ENCODE peak calls at places on chromosomes 3 and 15, in nine cellular contexts. D is NCI-H187 treated with DMSO at 0.1 percent for 48 hours; U is sciatic nerve; S is stimulated activated CD4-positive, alpha-beta T cell treated with anti-CD3 and anti-CD28 coated beads, TNF-alpha, amount 100 ng/mL, for 4 hours; O is left colon; L is AG04450; Q is T-helper 1 cell; N is EL; Z is ELR. E is an unnamed sample.

GRCh38 chr3:49519916-49520385 is 34.3 kb upstream of the BSN start:
- DNase-seq in D (no peak), U (no peak), S (no peak), O (no peak), L (no peak), Q (no peak), N (no peak), Z (no peak), E (no peak)

GRCh38 chr3:50327129-50327528 is 894 bp downstream of the TUSC2 start:
- DNase-seq in D (no peak), U (no peak), S (no peak), O (no peak), L (no peak), Q (no peak), N (no peak), Z (no peak), E (no peak)

GRCh38 chr3:23183731-23184130 is 19.4 kb upstream of the UBE2E2 start:
- DNase-seq in D (no peak), U (no peak), S (no peak), O (peak), L (no peak), Q (no peak), N (peak), Z (peak), E (no peak)

GRCh38 chr15:37111427-37111717 is 11.0 kb upstream of the MEIS2 start:
- DNase-seq in D (no peak), U (no peak), S (no peak), O (no peak), L (no peak), Q (no peak), N (no peak), Z (no peak), E (no peak)

GRCh38 chr3:147301781-147302180 is 104.6 kb downstream of the ZIC4 start:
- DNase-seq in D (no peak), U (no peak), S (no peak), O (no peak), L (no peak), Q (no peak), N (no peak), Z (no peak), E (no peak)

GRCh38 chr15:53384417-53384816 is 375.0 kb downstream of the WDR72 start:
- DNase-seq in D (no peak), U (no peak), S (no peak), O (peak), L (no peak), Q (no peak), N (no peak), Z (no peak), E (no peak)

GRCh38 chr3:184651945-184652344 is 59.9 kb downstream of the MAGEF1 start:
- DNase-seq in D (no peak), U (no peak), S (no peak), O (no peak), L (no peak), Q (no peak), N (no peak), Z (no peak), E (no peak)

GRCh38 chr15:41512078-41512394 is 1.6 kb downstream of the LTK start:
- DNase-seq in D (no peak), U (no peak), S (no peak), O (peak), L (no peak), Q (no peak), N (no peak), Z (no peak), E (no peak)

GRCh38 chr15:67018026-67018425 is 47.4 kb upstream of the SMAD3 start:
- DNase-seq in D (no peak), U (no peak), S (no peak), O (no peak), L (no peak), Q (no peak), N (no peak), Z (no peak), E (no peak)

GRCh38 chr3:8854656-8855055 is 85.2 kb upstream of the OXTR start:
- DNase-seq in D (no peak), U (no peak), S (no peak), O (no peak), L (peak), Q (no peak), N (peak), Z (no peak), E (no peak)

GRCh38 chr3:147359177-147360062 is 46.9 kb downstream of the ZIC4 start:
- DNase-seq in D (no peak), U (no peak), S (no peak), O (no peak), L (no peak), Q (no peak), N (no peak), Z (no peak), E (no peak)

GRCh38 chr3:112376996-112377395 is 44.0 kb downstream of the CD200 start:
- DNase-seq in D (no peak), U (no peak), S (no peak), O (no peak), L (no peak), Q (no peak), N (peak), Z (peak), E (no peak)

GRCh38 chr3:114519415-114519814 is 225.6 kb downstream of the TIGIT start:
- DNase-seq in D (no peak), U (no peak), S (no peak), O (no peak), L (peak), Q (no peak), N (peak), Z (peak), E (no peak)

GRCh38 chr3:113560845-113561623 is 28.7 kb downstream of the SIDT1 start:
- DNase-seq in D (no peak), U (no peak), S (no peak), O (no peak), L (no peak), Q (no peak), N (no peak), Z (peak), E (peak)

GRCh38 chr3:51538115-51538458 is 432 bp upstream of the RAD54L2 start:
- DNase-seq in D (no peak), U (no peak), S (no peak), O (no peak), L (no peak), Q (no peak), N (no peak), Z (peak), E (no peak)

GRCh38 chr15:63402498-63403253 is 21.0 kb upstream of the CA12 start:
- DNase-seq in D (no peak), U (no peak), S (no peak), O (no peak), L (no peak), Q (no peak), N (peak), Z (peak), E (no peak)

GRCh38 chr3:129324855-129325254 is 46.2 kb downstream of the HMCES start:
- DNase-seq in D (no peak), U (no peak), S (no peak), O (no peak), L (no peak), Q (no peak), N (no peak), Z (no peak), E (no peak)

GRCh38 chr15:52427804-52428203 is 100.9 kb downstream of the MYO5A start:
- DNase-seq in D (no peak), U (no peak), S (no peak), O (no peak), L (peak), Q (no peak), N (peak), Z (peak), E (no peak)

GRCh38 chr3:183085634-183086390 is 13.5 kb downstream of the MCCC1 start:
- DNase-seq in D (no peak), U (no peak), S (no peak), O (no peak), L (no peak), Q (no peak), N (peak), Z (peak), E (peak)

GRCh38 chr15:40545457-40545856 is 19.4 kb downstream of the CCDC32 start:
- DNase-seq in D (no peak), U (no peak), S (no peak), O (no peak), L (no peak), Q (no peak), N (no peak), Z (no peak), E (no peak)